ENCODE peak calls at places on chromosomes 1 and 21, in four cellular contexts. One of them, this sample, is unnamed. For H3K4me1, the result is how much of the 10 kb centered on the place peaks cover.

GRCh38 chr21:44405091-44405947 is 50.0 kb upstream of the LRRC3 start:
- DNase-seq in lower lobe of right lung: no peak
- DNase-seq in colonic mucosa: no peak
- DNase-seq in CD8-positive, alpha-beta memory T cell: no peak
- DNase-seq in this sample: peak

GRCh38 chr1:205301220-205301821 is 20.2 kb downstream of the NUAK2 start:
- DNase-seq in colonic mucosa: no peak
- DNase-seq in lower lobe of right lung: peak
- DNase-seq in CD8-positive, alpha-beta memory T cell: no peak
- DNase-seq in this sample: no peak

GRCh38 chr1:185532853-185533252 is 201.3 kb upstream of the HMCN1 start:
- DNase-seq in colonic mucosa: no peak
- DNase-seq in CD8-positive, alpha-beta memory T cell: no peak
- DNase-seq in lower lobe of right lung: no peak
- DNase-seq in this sample: no peak

GRCh38 chr21:35010450-35010849 is 38.7 kb downstream of the RUNX1 start:
- DNase-seq in CD8-positive, alpha-beta memory T cell: no peak
- DNase-seq in colonic mucosa: no peak
- DNase-seq in lower lobe of right lung: no peak
- DNase-seq in this sample: no peak

GRCh38 chr1:199691540-199691939 is 336.0 kb upstream of the NR5A2 start:
- DNase-seq in lower lobe of right lung: no peak
- DNase-seq in colonic mucosa: no peak
- DNase-seq in CD8-positive, alpha-beta memory T cell: no peak
- DNase-seq in this sample: no peak

GRCh38 chr1:19664453-19665043 is at the start of gene HTR6:
- DNase-seq in colonic mucosa: no peak
- DNase-seq in lower lobe of right lung: no peak
- DNase-seq in CD8-positive, alpha-beta memory T cell: no peak
- DNase-seq in this sample: no peak

GRCh38 chr1:76337777-76338176 is 263.2 kb downstream of the ST6GALNAC3 start:
- DNase-seq in colonic mucosa: no peak
- DNase-seq in CD8-positive, alpha-beta memory T cell: no peak
- DNase-seq in lower lobe of right lung: no peak
- DNase-seq in this sample: no peak

GRCh38 chr1:93324486-93325464 is 20.9 kb upstream of the DR1 start:
- DNase-seq in colonic mucosa: no peak
- DNase-seq in lower lobe of right lung: no peak
- DNase-seq in CD8-positive, alpha-beta memory T cell: no peak
- DNase-seq in this sample: no peak

GRCh38 chr1:65036614-65037180 is 70.3 kb upstream of the JAK1 start:
- DNase-seq in CD8-positive, alpha-beta memory T cell: no peak
- DNase-seq in colonic mucosa: no peak
- DNase-seq in lower lobe of right lung: no peak
- DNase-seq in this sample: no peak

GRCh38 chr1:43520100-43520828 is 10.4 kb upstream of the PTPRF start:
- DNase-seq in colonic mucosa: no peak
- DNase-seq in CD8-positive, alpha-beta memory T cell: no peak
- DNase-seq in lower lobe of right lung: no peak
- DNase-seq in this sample: no peak

GRCh38 chr1:100972185-100972584 is 53.4 kb downstream of the DPH5 start:
- DNase-seq in CD8-positive, alpha-beta memory T cell: no peak
- DNase-seq in lower lobe of right lung: no peak
- DNase-seq in colonic mucosa: no peak
- DNase-seq in this sample: no peak

GRCh38 chr1:31614538-31615005 is 2.9 kb upstream of the HCRTR1 start:
- DNase-seq in lower lobe of right lung: no peak
- DNase-seq in colonic mucosa: no peak
- DNase-seq in CD8-positive, alpha-beta memory T cell: no peak
- DNase-seq in this sample: no peak

GRCh38 chr1:196372896-196373536 is 235.2 kb downstream of the KCNT2 start:
- DNase-seq in colonic mucosa: no peak
- DNase-seq in CD8-positive, alpha-beta memory T cell: no peak
- DNase-seq in lower lobe of right lung: no peak
- DNase-seq in this sample: no peak

GRCh38 chr1:36835017-36835695 is 199.2 kb downstream of the GRIK3 start:
- DNase-seq in CD8-positive, alpha-beta memory T cell: no peak
- DNase-seq in colonic mucosa: no peak
- DNase-seq in lower lobe of right lung: no peak
- DNase-seq in this sample: no peak

GRCh38 chr1:12450831-12451559 is 167.0 kb downstream of the DHRS3 start:
- DNase-seq in lower lobe of right lung: no peak
- DNase-seq in colonic mucosa: no peak
- DNase-seq in CD8-positive, alpha-beta memory T cell: no peak
- DNase-seq in this sample: no peak

GRCh38 chr1:59986736-59987310 is 60.2 kb upstream of the CYP2J2 start:
- DNase-seq in colonic mucosa: no peak
- DNase-seq in lower lobe of right lung: no peak
- DNase-seq in CD8-positive, alpha-beta memory T cell: no peak
- DNase-seq in this sample: no peak

GRCh38 chr1:205480349-205481278 is 23.9 kb upstream of the CDK18 start:
- DNase-seq in colonic mucosa: no peak
- DNase-seq in CD8-positive, alpha-beta memory T cell: peak
- DNase-seq in lower lobe of right lung: no peak
- DNase-seq in this sample: no peak

GRCh38 chr1:19156676-19157075 is 53.4 kb downstream of the UBR4 start:
- DNase-seq in CD8-positive, alpha-beta memory T cell: no peak
- DNase-seq in lower lobe of right lung: no peak
- DNase-seq in colonic mucosa: peak
- DNase-seq in this sample: no peak

GRCh38 chr1:173205146-173206051 is 1.7 kb downstream of the TNFSF4 start:
- DNase-seq in lower lobe of right lung: no peak
- DNase-seq in CD8-positive, alpha-beta memory T cell: no peak
- DNase-seq in colonic mucosa: no peak
- DNase-seq in this sample: no peak

GRCh38 chr1:192639607-192640368 is 3.8 kb downstream of the RGS13 start:
- DNase-seq in lower lobe of right lung: no peak
- DNase-seq in CD8-positive, alpha-beta memory T cell: no peak
- DNase-seq in colonic mucosa: no peak
- DNase-seq in this sample: no peak

GRCh38 chr1:205248793-205249601 is 21.3 kb downstream of the TMCC2 start:
- DNase-seq in colonic mucosa: peak
- DNase-seq in CD8-positive, alpha-beta memory T cell: no peak
- DNase-seq in lower lobe of right lung: peak
- DNase-seq in this sample: peak

GRCh38 chr1:175863291-175864050 is 120.1 kb upstream of the TNR start:
- DNase-seq in CD8-positive, alpha-beta memory T cell: no peak
- DNase-seq in colonic mucosa: no peak
- DNase-seq in lower lobe of right lung: no peak
- DNase-seq in this sample: no peak

GRCh38 chr1:20932437-20932977 is 145.4 kb upstream of the HP1BP3 start:
- DNase-seq in lower lobe of right lung: no peak
- DNase-seq in CD8-positive, alpha-beta memory T cell: no peak
- DNase-seq in colonic mucosa: no peak
- DNase-seq in this sample: no peak

GRCh38 chr1:192604979-192605620 is 29.5 kb downstream of the RGS1 start:
- DNase-seq in lower lobe of right lung: no peak
- DNase-seq in CD8-positive, alpha-beta memory T cell: no peak
- DNase-seq in colonic mucosa: no peak
- DNase-seq in this sample: no peak

GRCh38 chr1:171794085-171794484 is 12.6 kb downstream of the METTL13 start:
- DNase-seq in colonic mucosa: no peak
- DNase-seq in CD8-positive, alpha-beta memory T cell: no peak
- DNase-seq in lower lobe of right lung: no peak
- DNase-seq in this sample: no peak

GRCh38 chr1:79460773-79461436 is 454.4 kb upstream of the ADGRL4 start:
- DNase-seq in colonic mucosa: no peak
- DNase-seq in lower lobe of right lung: no peak
- DNase-seq in CD8-positive, alpha-beta memory T cell: no peak
- DNase-seq in this sample: no peak

GRCh38 chr1:208211901-208212843 is 32.0 kb downstream of the PLXNA2 start:
- DNase-seq in colonic mucosa: no peak
- DNase-seq in CD8-positive, alpha-beta memory T cell: no peak
- DNase-seq in lower lobe of right lung: no peak
- DNase-seq in this sample: no peak

GRCh38 chr1:23129846-23130245 is 38.8 kb downstream of the LUZP1 start:
- DNase-seq in colonic mucosa: no peak
- DNase-seq in CD8-positive, alpha-beta memory T cell: no peak
- DNase-seq in lower lobe of right lung: no peak
- DNase-seq in this sample: no peak

GRCh38 chr21:33839167-33839716 is 76.4 kb downstream of the ATP5PO start:
- DNase-seq in colonic mucosa: no peak
- DNase-seq in CD8-positive, alpha-beta memory T cell: no peak
- DNase-seq in lower lobe of right lung: no peak
- DNase-seq in this sample: no peak

GRCh38 chr1:31932491-31933316 is 5.5 kb downstream of the PTP4A2 start:
- DNase-seq in colonic mucosa: no peak
- DNase-seq in CD8-positive, alpha-beta memory T cell: no peak
- DNase-seq in lower lobe of right lung: no peak
- DNase-seq in this sample: no peak

GRCh38 chr1:177975588-177976495 is 6.0 kb upstream of the SEC16B start:
- DNase-seq in colonic mucosa: no peak
- DNase-seq in CD8-positive, alpha-beta memory T cell: no peak
- DNase-seq in lower lobe of right lung: no peak
- DNase-seq in this sample: no peak

GRCh38 chr1:245353411-245353810 is 198.6 kb downstream of the KIF26B start:
- DNase-seq in colonic mucosa: no peak
- DNase-seq in CD8-positive, alpha-beta memory T cell: no peak
- DNase-seq in lower lobe of right lung: no peak
- DNase-seq in this sample: no peak

GRCh38 chr1:11535761-11536572 is 57.0 kb downstream of the DISP3 start:
- DNase-seq in CD8-positive, alpha-beta memory T cell: no peak
- DNase-seq in lower lobe of right lung: no peak
- DNase-seq in colonic mucosa: no peak
- DNase-seq in this sample: no peak

GRCh38 chr1:221234821-221235220 is 355.6 kb downstream of the HLX start:
- DNase-seq in colonic mucosa: no peak
- DNase-seq in CD8-positive, alpha-beta memory T cell: no peak
- DNase-seq in lower lobe of right lung: no peak
- DNase-seq in this sample: no peak

GRCh38 chr1:221025391-221026355 is 146.4 kb downstream of the HLX start:
- DNase-seq in colonic mucosa: no peak
- DNase-seq in lower lobe of right lung: no peak
- DNase-seq in CD8-positive, alpha-beta memory T cell: no peak
- DNase-seq in this sample: no peak

GRCh38 chr1:240306673-240307072 is 215.0 kb downstream of the FMN2 start:
- DNase-seq in colonic mucosa: no peak
- DNase-seq in lower lobe of right lung: no peak
- DNase-seq in CD8-positive, alpha-beta memory T cell: no peak
- DNase-seq in this sample: no peak

GRCh38 chr1:155910621-155911121 is 478 bp downstream of the RIT1 start:
- DNase-seq in colonic mucosa: peak
- DNase-seq in lower lobe of right lung: no peak
- DNase-seq in CD8-positive, alpha-beta memory T cell: no peak
- DNase-seq in this sample: no peak

GRCh38 chr1:8586438-8586837 is 231.0 kb downstream of the RERE start:
- DNase-seq in lower lobe of right lung: no peak
- DNase-seq in CD8-positive, alpha-beta memory T cell: no peak
- DNase-seq in colonic mucosa: no peak
- DNase-seq in this sample: no peak
- H3K4me1 ChIP-seq in lower lobe of right lung: under half
- H3K4me1 ChIP-seq in CD8-positive, alpha-beta memory T cell: under half
- H3K4me1 ChIP-seq in colonic mucosa: under half
- H3K4me1 ChIP-seq in this sample: under half

DNA sequence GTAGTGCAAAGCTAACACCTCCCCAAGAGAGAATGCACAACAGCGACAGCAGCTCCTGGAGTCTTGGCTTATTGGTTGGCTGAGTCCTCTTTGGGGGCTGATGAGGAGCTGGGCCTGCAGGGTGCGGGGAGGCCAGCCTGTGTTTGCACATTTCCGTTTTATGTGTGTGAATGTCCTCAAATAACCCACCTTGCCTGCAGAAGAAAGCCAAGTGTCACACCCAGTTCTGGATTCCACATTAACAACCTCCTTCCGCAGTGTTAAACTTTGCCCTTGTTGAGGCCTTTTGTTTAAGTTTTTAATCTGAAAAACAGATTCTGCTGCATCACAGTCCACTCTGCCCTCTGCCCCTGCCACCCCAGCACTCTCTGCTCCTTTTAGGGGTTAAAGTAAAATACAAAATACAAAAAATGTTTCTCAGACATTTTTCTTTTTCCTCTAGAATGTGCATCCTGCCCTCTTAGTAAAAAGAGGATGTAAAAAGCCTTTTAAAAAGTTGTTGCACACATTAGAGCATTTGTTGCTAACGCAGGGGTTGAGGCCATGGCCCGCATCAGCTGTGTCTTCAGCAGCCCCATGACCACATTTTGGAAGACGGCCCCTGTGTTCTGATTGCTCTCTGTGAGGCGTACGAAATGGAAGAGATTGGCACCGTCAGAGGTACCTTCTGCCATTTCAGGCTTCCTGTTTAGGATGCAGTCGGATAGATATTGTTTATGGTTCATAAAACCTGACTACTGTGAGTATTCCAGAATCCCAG is 274.3 kb downstream of the TM2D1 start:
- DNase-seq in colonic mucosa: peak
- DNase-seq in CD8-positive, alpha-beta memory T cell: no peak
- DNase-seq in lower lobe of right lung: no peak
- DNase-seq in this sample: no peak
- H3K4me1 ChIP-seq in colonic mucosa: under half
- H3K4me1 ChIP-seq in CD8-positive, alpha-beta memory T cell: under half
- H3K4me1 ChIP-seq in lower lobe of right lung: half or more
- H3K4me1 ChIP-seq in this sample: under half

GRCh38 chr1:241677171-241677570 is 25.1 kb downstream of the WDR64 start:
- DNase-seq in lower lobe of right lung: no peak
- DNase-seq in colonic mucosa: no peak
- DNase-seq in CD8-positive, alpha-beta memory T cell: no peak
- DNase-seq in this sample: no peak

GRCh38 chr1:241679961-241680360 is 27.9 kb downstream of the WDR64 start:
- DNase-seq in lower lobe of right lung: no peak
- DNase-seq in colonic mucosa: no peak
- DNase-seq in CD8-positive, alpha-beta memory T cell: no peak
- DNase-seq in this sample: no peak

GRCh38 chr1:241679404-241679803 is 27.3 kb downstream of the WDR64 start:
- DNase-seq in colonic mucosa: no peak
- DNase-seq in lower lobe of right lung: no peak
- DNase-seq in CD8-positive, alpha-beta memory T cell: no peak
- DNase-seq in this sample: no peak

GRCh38 chr1:241684108-241684507 is 32.0 kb downstream of the WDR64 start:
- DNase-seq in lower lobe of right lung: no peak
- DNase-seq in colonic mucosa: no peak
- DNase-seq in CD8-positive, alpha-beta memory T cell: no peak
- DNase-seq in this sample: no peak

GRCh38 chr1:241682921-241683320 is 30.8 kb downstream of the WDR64 start:
- DNase-seq in CD8-positive, alpha-beta memory T cell: no peak
- DNase-seq in colonic mucosa: no peak
- DNase-seq in lower lobe of right lung: no peak
- DNase-seq in this sample: no peak
- H3K4me1 ChIP-seq in CD8-positive, alpha-beta memory T cell: under half
- H3K4me1 ChIP-seq in colonic mucosa: under half
- H3K4me1 ChIP-seq in lower lobe of right lung: under half
- H3K4me1 ChIP-seq in this sample: under half

GRCh38 chr1:202801169-202801568 is 7.1 kb downstream of the KDM5B start:
- DNase-seq in CD8-positive, alpha-beta memory T cell: no peak
- DNase-seq in lower lobe of right lung: no peak
- DNase-seq in colonic mucosa: no peak
- DNase-seq in this sample: no peak

GRCh38 chr1:202802998-202803932 is 5.0 kb downstream of the KDM5B start:
- DNase-seq in lower lobe of right lung: peak
- DNase-seq in colonic mucosa: no peak
- DNase-seq in CD8-positive, alpha-beta memory T cell: no peak
- DNase-seq in this sample: no peak

GRCh38 chr1:202800742-202801141 is 7.5 kb downstream of the KDM5B start:
- DNase-seq in lower lobe of right lung: no peak
- DNase-seq in CD8-positive, alpha-beta memory T cell: no peak
- DNase-seq in colonic mucosa: no peak
- DNase-seq in this sample: no peak

GRCh38 chr1:202798792-202799331 is 9.4 kb downstream of the KDM5B start:
- DNase-seq in lower lobe of right lung: no peak
- DNase-seq in CD8-positive, alpha-beta memory T cell: no peak
- DNase-seq in colonic mucosa: no peak
- DNase-seq in this sample: no peak

GRCh38 chr1:202802034-202802433 is 6.2 kb downstream of the KDM5B start:
- DNase-seq in lower lobe of right lung: no peak
- DNase-seq in colonic mucosa: no peak
- DNase-seq in CD8-positive, alpha-beta memory T cell: no peak
- DNase-seq in this sample: no peak
- H3K4me1 ChIP-seq in lower lobe of right lung: under half
- H3K4me1 ChIP-seq in colonic mucosa: under half
- H3K4me1 ChIP-seq in CD8-positive, alpha-beta memory T cell: under half
- H3K4me1 ChIP-seq in this sample: under half

This sample was measured in aorta.